ENCODE peak calls at places on chromosomes 16 and 17, in five cellular contexts. G is pancreas, V is head of caudate nucleus, J is GM12864, I is Calu3. S is an unnamed sample.

GRCh38 chr16:81522141-81522701 is 77.6 kb downstream of the CMIP start:
- DNase-seq in V (no peak), J (no peak), G (no peak), I (peak), S (no peak)

GRCh38 chr16:1981972-1982574 is 804 bp upstream of the NOXO1 start:
- DNase-seq in G (no peak), I (peak), V (peak), J (no peak), S (peak)

GRCh38 chr16:77788196-77789084 is at the start of gene VAT1L:
- DNase-seq in J (no peak), G (no peak), I (no peak), V (peak), S (peak)

GRCh38 chr17:10668771-10669170 is 11.7 kb upstream of the MYH3 start:
- DNase-seq in J (no peak), I (no peak), V (no peak), G (no peak), S (no peak)

GRCh38 chr17:27294689-27295630 is 1.0 kb downstream of the WSB1 start:
- DNase-seq in J (peak), G (peak), I (peak), V (peak), S (peak)

GRCh38 chr17:68396226-68396780 is 61.0 kb downstream of the WIPI1 start:
- DNase-seq in G (no peak), J (no peak), V (no peak), I (no peak), S (no peak)

GRCh38 chr17:6286239-6286638 is 148.7 kb downstream of the AIPL1 start:
- DNase-seq in G (no peak), I (peak), V (no peak), J (no peak), S (no peak)

GRCh38 chr16:2838928-2839327 is 8.8 kb downstream of the ZG16B start:
- DNase-seq in G (peak), J (no peak), I (peak), V (peak), S (peak)

GRCh38 chr16:22670044-22670536 is 143.9 kb upstream of the HS3ST2 start:
- DNase-seq in V (no peak), J (no peak), I (no peak), G (no peak), S (no peak)

GRCh38 chr16:57297856-57298255 is 13.4 kb upstream of the PLLP start:
- DNase-seq in J (no peak), G (no peak), V (no peak), I (no peak), S (no peak)

GRCh38 chr16:16062023-16062932 is 112.9 kb downstream of the ABCC1 start:
- DNase-seq in I (no peak), V (no peak), J (peak), G (peak), S (no peak)

GRCh38 chr17:16407911-16408588 is 7.3 kb upstream of the TRPV2 start:
- DNase-seq in G (peak), V (peak), I (peak), J (peak), S (peak)

GRCh38 chr16:85168732-85169256 is 56.5 kb upstream of the CIBAR2 start:
- DNase-seq in G (no peak), I (no peak), J (no peak), V (no peak), S (no peak)

GRCh38 chr16:21611546-21612384 is 12.4 kb downstream of the METTL9 start:
- DNase-seq in J (no peak), V (no peak), I (no peak), G (no peak), S (no peak)

S was measured in putamen.